ENCODE peak calls at places on chromosome 15, in seven cellular contexts. V, C, M, G, J, S and Y are unnamed samples.

GRCh38 chr15:47717036-47717611 is at the start of gene SEMA6D:
- DNase-seq in V (peak; percentile 75), C (no peak), M (no peak), G (peak; percentile 84), J (peak; percentile 92), S (peak; percentile 77), Y (peak; percentile 83)

GRCh38 chr15:100671858-100672543 is 69.6 kb downstream of the ASB7 start:
- DNase-seq in V (no peak), C (no peak), M (peak; percentile 37), G (no peak), J (peak; percentile 69), S (no peak), Y (no peak)

GRCh38 chr15:74380361-74381189 is 13.1 kb upstream of the CYP11A1 start:
- DNase-seq in V (no peak), C (no peak), M (no peak), G (no peak), J (no peak), S (no peak), Y (no peak)

GRCh38 chr15:77251662-77252061 is 168.2 kb downstream of the PEAK1 start:
- DNase-seq in V (no peak), C (no peak), M (no peak), G (no peak), J (no peak), S (no peak), Y (peak; percentile 20)

GRCh38 chr15:65541231-65541630 is 11.0 kb downstream of the HACD3 start:
- DNase-seq in V (no peak), C (no peak), M (no peak), G (no peak), J (no peak), S (no peak), Y (no peak)

GRCh38 chr15:79365765-79366164 is 54.9 kb downstream of the TMED3 start:
- DNase-seq in V (no peak), C (no peak), M (no peak), G (no peak), J (no peak), S (no peak), Y (no peak)

GRCh38 chr15:56608140-56608778 is 125.0 kb downstream of the ZNF280D start:
- DNase-seq in V (no peak), C (no peak), M (no peak), G (no peak), J (no peak), S (no peak), Y (no peak)

GRCh38 chr15:39403674-39404117 is 177.2 kb upstream of the THBS1 start:
- DNase-seq in V (no peak), C (no peak), M (no peak), G (no peak), J (no peak), S (peak; percentile 82), Y (no peak)

GRCh38 chr15:38750816-38751215 is 186.2 kb upstream of the RASGRP1 start:
- DNase-seq in V (no peak), C (no peak), M (no peak), G (no peak), J (no peak), S (peak; percentile 76), Y (no peak)

GRCh38 chr15:68812596-68813548 is 7.8 kb downstream of the ANP32A start:
- DNase-seq in V (peak; percentile 39), C (no peak), M (no peak), G (no peak), J (peak; percentile 80), S (no peak), Y (no peak)

GRCh38 chr15:65264877-65265430 is 21.7 kb downstream of the PARP16 start:
- DNase-seq in V (no peak), C (no peak), M (no peak), G (no peak), J (no peak), S (no peak), Y (no peak)

GRCh38 chr15:62658498-62658897 is 384.0 kb upstream of the TPM1 start:
- DNase-seq in V (no peak), C (peak; percentile 7), M (no peak), G (no peak), J (no peak), S (no peak), Y (no peak)

GRCh38 chr15:59405079-59405478 is 32.4 kb upstream of the MYO1E start:
- DNase-seq in V (no peak), C (no peak), M (no peak), G (no peak), J (no peak), S (no peak), Y (no peak)